ENCODE peak calls at places on chromosomes 2 and 18, in seven cellular contexts. R, X, V, G, U, D and F are unnamed samples.

GRCh38 chr2:8893474-8893873 is 56.1 kb upstream of the KIDINS220 start:
- DNase-seq in R (no peak), X (no peak), V (no peak), G (no peak), U (no peak), D (no peak), F (no peak)

GRCh38 chr2:197322729-197323720 is 12.4 kb upstream of the ANKRD44 start:
- DNase-seq in R (no peak), X (no peak), V (no peak), G (peak), U (peak), D (peak), F (no peak)

GRCh38 chr2:38174646-38175096 is 98.7 kb upstream of the CYP1B1 start:
- DNase-seq in R (peak), X (no peak), V (no peak), G (peak), U (peak), D (peak), F (no peak)

GRCh38 chr2:54669677-54670484 is 53.6 kb upstream of the EML6 start:
- DNase-seq in R (peak), X (no peak), V (no peak), G (no peak), U (peak), D (peak), F (no peak)

GRCh38 chr2:222433381-222434173 is 9.2 kb downstream of the SGPP2 start:
- DNase-seq in R (no peak), X (peak), V (peak), G (peak), U (no peak), D (no peak), F (no peak)

GRCh38 chr2:122032264-122032645 is 276.8 kb downstream of the TSN start:
- DNase-seq in R (no peak), X (no peak), V (no peak), G (no peak), U (no peak), D (no peak), F (no peak)

GRCh38 chr2:8086342-8086741 is 595.5 kb upstream of the ID2 start:
- DNase-seq in R (peak), X (no peak), V (no peak), G (no peak), U (peak), D (no peak), F (no peak)

GRCh38 chr2:163554864-163555263 is 180.9 kb downstream of the FIGN start:
- DNase-seq in R (no peak), X (no peak), V (no peak), G (no peak), U (no peak), D (no peak), F (no peak)

GRCh38 chr2:225002039-225002655 is 40.1 kb downstream of the DOCK10 start:
- DNase-seq in R (peak), X (no peak), V (peak), G (peak), U (peak), D (peak), F (peak)

GRCh38 chr2:227325824-227326195 is 759 bp downstream of the MFF start:
- DNase-seq in R (peak), X (no peak), V (peak), G (peak), U (peak), D (peak), F (no peak)

GRCh38 chr2:65300134-65300771 is 72.6 kb downstream of the ACTR2 start:
- DNase-seq in R (peak), X (no peak), V (no peak), G (no peak), U (peak), D (peak), F (no peak)

GRCh38 chr18:25614168-25614567 is 262.2 kb upstream of the ZNF521 start:
- DNase-seq in R (no peak), X (no peak), V (no peak), G (peak), U (no peak), D (no peak), F (no peak)
- H3K23ac ChIP-seq in R (no peak), X (no peak), V (no peak), G (no peak), U (no peak), D (no peak), F (no peak)

GRCh38 chr2:232486558-232487384 is 863 bp downstream of the ECEL1 start:
- DNase-seq in R (no peak), X (no peak), V (peak), G (no peak), U (no peak), D (no peak), F (no peak)
- H3K4me2 ChIP-seq in R (no peak), X (peak), V (peak), G (no peak), U (peak), D (peak), F (peak)

DNA sequence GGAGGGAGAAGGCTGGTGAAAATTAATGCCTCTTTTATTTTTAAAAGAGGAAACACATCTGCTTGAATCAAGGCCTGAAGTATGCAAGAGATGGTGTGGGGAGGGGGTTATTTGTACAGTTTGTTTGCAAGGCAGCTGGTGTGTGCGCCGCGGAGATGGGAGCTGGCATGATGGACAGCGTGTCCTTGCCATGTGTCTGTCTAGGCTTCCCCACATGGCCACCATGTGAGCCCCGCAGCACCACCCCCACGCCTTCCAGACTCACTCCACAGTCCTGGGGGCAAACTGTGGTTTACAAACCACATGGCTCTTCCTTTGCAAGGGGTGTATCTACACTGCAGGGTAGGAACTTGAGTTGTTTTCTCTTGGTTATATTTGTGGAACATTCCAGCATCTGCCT is 154.7 kb upstream of the APCDD1 start:
- DNase-seq in R (no peak), X (no peak), V (no peak), G (no peak), U (peak), D (no peak), F (no peak)
- H3K23ac ChIP-seq in R (no peak), X (no peak), V (no peak), G (no peak), U (no peak), D (no peak), F (no peak)

GRCh38 chr18:58674863-58675472 is 3.7 kb downstream of the MALT1 start:
- DNase-seq in R (peak), X (no peak), V (no peak), G (no peak), U (peak), D (no peak), F (no peak)
- H3K4me2 ChIP-seq in R (peak), X (no peak), V (no peak), G (no peak), U (peak), D (no peak), F (no peak)